ENCODE peak calls at places on chromosomes 4 and X, in six cellular contexts. I is A549, K is mesenchymal stem cell, R is pancreas, J is gastrocnemius medialis, V is GM23248. L is an unnamed sample. For H3K4me1 and H3K9me3, the result is how much of the 10 kb centered on the place peaks cover.

GRCh38 chr4:153822316-153822715 is 33.4 kb upstream of the SFRP2 start:
- DNase-seq in I (no peak), K (no peak), R (no peak), J (no peak), V (peak), L (no peak)

GRCh38 chr4:73917081-73917501 is 47.9 kb downstream of the CXCL1 start:
- DNase-seq in I (peak), K (peak), R (no peak), J (no peak), V (peak), L (no peak)

GRCh38 chr4:8736083-8736825 is 135.4 kb downstream of the HMX1 start:
- DNase-seq in I (no peak), K (no peak), R (no peak), J (no peak), V (no peak), L (no peak)

GRCh38 chr4:165477799-165478198 is 99.0 kb downstream of the CPE start:
- DNase-seq in I (no peak), K (no peak), R (no peak), J (no peak), V (no peak), L (no peak)

GRCh38 chr4:10041036-10041435 is 19.7 kb upstream of the SLC2A9 start:
- DNase-seq in I (no peak), K (no peak), R (no peak), J (no peak), V (no peak), L (no peak)

GRCh38 chr4:176444741-176445140 is 125.0 kb downstream of the SPCS3 start:
- DNase-seq in I (no peak), K (peak), R (no peak), J (no peak), V (peak), L (no peak)

GRCh38 chr4:7206385-7206784 is 14.0 kb downstream of the SORCS2 start:
- DNase-seq in I (peak), K (peak), R (no peak), J (peak), V (peak), L (peak)

GRCh38 chr4:80073362-80074008 is 456 bp upstream of the ANTXR2 start:
- DNase-seq in I (no peak), K (no peak), R (no peak), J (no peak), V (no peak), L (no peak)

GRCh38 chrX:130018143-130018542 is 35.7 kb downstream of the BCORL1 start:
- DNase-seq in I (no peak), K (no peak), R (no peak), J (no peak), V (no peak), L (no peak)

GRCh38 chrX:100587846-100588245 is 3.1 kb downstream of the TNMD start:
- DNase-seq in I (no peak), K (no peak), R (no peak), J (no peak), V (no peak), L (no peak)

GRCh38 chrX:100596601-100597000 is 11.9 kb downstream of the TNMD start:
- DNase-seq in I (no peak), K (no peak), R (no peak), J (no peak), V (no peak), L (no peak)

GRCh38 chrX:100591256-100592051 is 6.7 kb downstream of the TNMD start:
- DNase-seq in I (no peak), K (no peak), R (no peak), J (peak), V (no peak), L (no peak)

GRCh38 chrX:100593142-100593541 is 8.4 kb downstream of the TNMD start:
- DNase-seq in I (no peak), K (no peak), R (no peak), J (no peak), V (no peak), L (no peak)
- H3K4me1 ChIP-seq in I (under half), K (under half), R (under half), J (under half), V (under half), L (under half)

GRCh38 chrX:40108084-40108958 is 10.6 kb upstream of the BCOR start:
- DNase-seq in I (peak), K (peak), R (peak), J (peak), V (peak), L (no peak)
- H3K4me3 ChIP-seq in I (peak), K (peak), R (peak), J (peak), V (peak), L (peak)

DNA sequence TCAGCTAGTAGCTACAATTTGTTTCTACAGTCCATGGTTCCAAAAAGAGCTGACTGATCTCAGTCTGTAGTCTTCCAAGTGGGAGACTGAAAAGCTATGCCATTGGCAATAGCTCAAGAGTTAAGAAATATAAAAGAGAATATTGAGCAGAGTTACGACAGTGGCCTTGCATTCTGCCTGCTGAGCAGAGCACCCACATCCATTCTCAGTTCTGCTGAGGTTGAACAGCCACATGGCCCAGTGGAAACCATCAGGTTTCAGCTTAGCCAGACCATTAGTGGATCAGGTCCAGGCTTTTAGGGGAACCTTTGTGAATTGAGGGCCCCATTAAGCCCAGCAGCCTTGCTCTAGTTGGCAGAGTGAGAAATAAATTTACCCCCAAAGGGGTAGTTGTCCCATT is 28.1 kb downstream of the ZNF81 start:
- DNase-seq in I (no peak), K (no peak), R (no peak), J (no peak), V (no peak), L (no peak)
- H3K9me3 ChIP-seq in I (under half), K (under half), R (under half), J (under half), V (under half), L (under half)

DNA sequence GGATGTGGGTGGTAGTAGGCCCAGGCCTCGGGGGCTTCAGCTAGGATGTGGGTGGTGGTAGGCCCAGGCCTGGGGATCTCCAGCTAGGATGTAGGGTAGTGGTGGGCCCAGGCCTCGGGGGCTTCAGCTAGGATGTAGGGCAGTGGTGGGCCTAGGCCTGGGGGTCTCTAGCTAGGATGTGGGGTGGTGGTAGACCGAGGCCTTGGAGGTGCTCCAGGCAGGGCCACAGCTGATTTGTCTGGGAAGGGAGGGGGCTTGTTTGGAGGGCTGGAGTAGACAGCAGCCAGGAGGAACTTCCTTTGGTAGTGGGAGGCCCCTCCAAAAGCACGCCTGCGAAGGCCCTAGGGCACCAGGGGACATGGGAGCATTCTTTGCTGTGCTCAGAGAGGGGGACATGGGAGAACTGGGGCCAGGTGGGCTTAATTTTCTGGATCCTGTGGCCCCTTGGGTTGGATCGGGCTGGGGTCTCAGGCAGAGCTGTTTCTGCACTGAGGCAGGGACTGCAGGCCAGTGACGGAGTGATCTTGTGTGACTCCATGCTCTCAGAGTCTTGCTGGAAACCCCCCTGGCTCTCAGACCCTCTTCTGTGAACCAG is 3.3 kb upstream of the SPON2 start:
- DNase-seq in I (no peak), K (no peak), R (no peak), J (no peak), V (no peak), L (no peak)
- H3K4me1 ChIP-seq in I (under half), K (half or more), R (under half), J (half or more), V (under half), L (under half)

DNA sequence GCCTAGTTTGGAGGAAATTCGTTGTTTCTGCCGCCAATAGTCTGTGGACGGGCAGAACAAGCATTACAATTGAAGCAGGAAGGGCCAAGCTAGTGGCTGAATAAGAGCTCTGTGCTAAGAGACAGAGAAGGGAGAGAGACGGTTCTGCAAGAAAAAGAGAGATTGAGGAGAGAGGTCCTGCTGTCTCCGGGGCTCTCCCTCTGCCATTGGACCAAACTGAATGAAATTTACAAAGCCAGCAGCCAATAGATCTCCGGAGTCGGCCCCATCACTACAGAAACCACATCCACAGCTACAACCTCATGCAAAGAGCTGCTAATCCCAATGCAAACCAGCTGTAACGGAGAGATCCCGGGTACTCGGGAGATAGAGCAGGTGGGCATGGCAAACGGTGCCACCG is at the start of gene NLGN4X:
- DNase-seq in I (no peak), K (no peak), R (no peak), J (no peak), V (no peak), L (no peak)
- H3K4me3 ChIP-seq in I (no peak), K (no peak), R (no peak), J (no peak), V (no peak), L (no peak)

L was measured in ascending aorta.